ENCODE peak calls at places on chromosome 15, in nine cellular contexts. B is effector memory CD4-positive, alpha-beta T cell; Y is foreskin fibroblast; C is Caco-2; X is astrocyte of the cerebellum; V is adipocyte; P is tibial nerve; L is heart right ventricle; H is SK-N-SH. U is an unnamed sample.

GRCh38 chr15:48899793-48900192 is 21.9 kb downstream of the EID1 start:
- DNase-seq in B (no peak), Y (no peak), C (no peak), X (no peak), V (no peak), P (no peak), L (no peak), H (no peak), U (peak)

GRCh38 chr15:78440375-78441373 is 2.7 kb downstream of the IREB2 start:
- DNase-seq in B (no peak), Y (no peak), C (no peak), X (no peak), V (peak), P (no peak), L (no peak), H (no peak), U (no peak)

GRCh38 chr15:93072440-93073394 is 16.3 kb downstream of the RGMA start:
- DNase-seq in B (no peak), Y (peak), C (peak), X (peak), V (peak), P (peak), L (peak), H (peak), U (peak)

GRCh38 chr15:70180186-70180875 is 82.6 kb upstream of the TLE3 start:
- DNase-seq in B (no peak), Y (no peak), C (no peak), X (no peak), V (no peak), P (no peak), L (no peak), H (no peak), U (no peak)

GRCh38 chr15:23823508-23823907 is 136.4 kb upstream of the NDN start:
- DNase-seq in B (no peak), Y (no peak), C (no peak), X (no peak), V (no peak), P (no peak), L (no peak), H (no peak), U (no peak)

GRCh38 chr15:41940441-41940857 is 31.9 kb downstream of the EHD4 start:
- DNase-seq in B (peak), Y (peak), C (no peak), X (no peak), V (peak), P (no peak), L (no peak), H (no peak), U (peak)

GRCh38 chr15:60004019-60004845 is at the start of gene FOXB1:
- DNase-seq in B (no peak), Y (no peak), C (no peak), X (no peak), V (no peak), P (no peak), L (no peak), H (peak), U (no peak)

GRCh38 chr15:78873796-78874761 is 1.4 kb downstream of the MORF4L1 start:
- DNase-seq in B (peak), Y (peak), C (no peak), X (no peak), V (peak), P (no peak), L (peak), H (no peak), U (no peak)

GRCh38 chr15:91291673-91292072 is 191.6 kb downstream of the SV2B start:
- DNase-seq in B (no peak), Y (no peak), C (no peak), X (no peak), V (no peak), P (no peak), L (no peak), H (peak), U (peak)

GRCh38 chr15:70160267-70160666 is 62.5 kb upstream of the TLE3 start:
- DNase-seq in B (no peak), Y (peak), C (no peak), X (no peak), V (no peak), P (no peak), L (no peak), H (no peak), U (peak)

GRCh38 chr15:40844543-40844981 is 714 bp downstream of the SPINT1 start:
- DNase-seq in B (no peak), Y (no peak), C (no peak), X (no peak), V (peak), P (no peak), L (peak), H (peak), U (no peak)

GRCh38 chr15:69415381-69415780 is 1.2 kb downstream of the KIF23 start:
- DNase-seq in B (no peak), Y (no peak), C (no peak), X (no peak), V (peak), P (no peak), L (no peak), H (no peak), U (no peak)

GRCh38 chr15:78004919-78005634 is 72.4 kb downstream of the TBC1D2B start:
- DNase-seq in B (no peak), Y (peak), C (no peak), X (peak), V (peak), P (peak), L (peak), H (peak), U (peak)

GRCh38 chr15:25251700-25252390 is 187.0 kb downstream of the UBE3A start:
- DNase-seq in B (no peak), Y (no peak), C (peak), X (no peak), V (no peak), P (no peak), L (no peak), H (no peak), U (no peak)

GRCh38 chr15:61084944-61085367 is 144.1 kb downstream of the RORA start:
- DNase-seq in B (no peak), Y (no peak), C (no peak), X (no peak), V (no peak), P (no peak), L (peak), H (peak), U (no peak)

GRCh38 chr15:71885390-71885789 is 75.0 kb downstream of the NR2E3 start:
- DNase-seq in B (no peak), Y (no peak), C (no peak), X (no peak), V (no peak), P (no peak), L (no peak), H (no peak), U (no peak)

GRCh38 chr15:85730001-85730820 is 64.5 kb downstream of the KLHL25 start:
- DNase-seq in B (no peak), Y (peak), C (no peak), X (peak), V (peak), P (no peak), L (no peak), H (peak), U (peak)

GRCh38 chr15:38768970-38769369 is 204.4 kb upstream of the RASGRP1 start:
- DNase-seq in B (no peak), Y (no peak), C (no peak), X (no peak), V (no peak), P (peak), L (no peak), H (no peak), U (peak)

GRCh38 chr15:71435552-71435951 is 320.3 kb downstream of the THSD4 start:
- DNase-seq in B (no peak), Y (no peak), C (no peak), X (no peak), V (no peak), P (no peak), L (no peak), H (no peak), U (no peak)

GRCh38 chr15:66725468-66725785 is 23.4 kb downstream of the SMAD6 start:
- DNase-seq in B (no peak), Y (no peak), C (no peak), X (no peak), V (peak), P (no peak), L (no peak), H (no peak), U (no peak)

GRCh38 chr15:66724732-66725467 is 22.9 kb downstream of the SMAD6 start:
- DNase-seq in B (no peak), Y (peak), C (no peak), X (no peak), V (peak), P (no peak), L (no peak), H (peak), U (no peak)

GRCh38 chr15:66733976-66734375 is 31.9 kb downstream of the SMAD6 start:
- DNase-seq in B (no peak), Y (no peak), C (no peak), X (no peak), V (no peak), P (no peak), L (no peak), H (no peak), U (no peak)

GRCh38 chr15:66730168-66731014 is 28.4 kb downstream of the SMAD6 start:
- DNase-seq in B (no peak), Y (peak), C (no peak), X (no peak), V (peak), P (no peak), L (no peak), H (no peak), U (peak)

DNA sequence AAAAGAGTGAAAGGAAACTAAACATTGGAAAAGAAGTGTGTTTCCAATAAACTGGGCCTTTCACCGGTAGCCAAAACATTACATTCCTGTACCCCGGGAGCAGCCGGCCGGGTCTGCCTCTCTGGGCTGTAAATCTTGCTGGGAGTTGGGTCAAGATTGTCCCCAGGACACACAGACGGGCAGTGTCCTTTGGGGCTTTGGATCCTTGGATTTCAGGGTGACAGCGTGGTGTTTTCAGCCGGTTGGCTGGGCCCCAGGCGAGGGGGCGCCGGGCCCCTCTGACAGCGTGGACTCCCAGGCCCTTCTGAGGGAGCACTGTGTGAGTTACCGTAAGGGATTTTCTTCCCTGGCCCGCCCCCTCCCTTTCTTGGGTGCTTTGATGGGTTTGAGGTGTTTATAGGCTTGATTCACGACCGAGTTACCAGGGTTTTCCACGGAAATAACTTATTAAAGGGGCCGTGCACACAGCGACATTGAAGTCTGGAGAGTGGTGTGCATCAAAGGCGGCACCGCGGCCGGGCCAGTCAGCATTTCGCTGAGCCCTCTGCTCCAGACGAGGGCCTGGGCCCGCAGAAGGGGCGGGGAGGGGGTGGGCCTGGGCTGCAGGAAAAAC is 27.4 kb downstream of the SMAD6 start:
- DNase-seq in B (no peak), Y (peak), C (no peak), X (no peak), V (peak), P (no peak), L (no peak), H (no peak), U (no peak)
- H3K4me3 ChIP-seq in B (no peak), Y (peak), C (no peak), X (no peak), V (peak), P (peak), L (no peak), H (no peak), U (no peak)

GRCh38 chr15:98549003-98549402 is 99.3 kb upstream of the IGF1R start:
- DNase-seq in B (no peak), Y (no peak), C (no peak), X (no peak), V (no peak), P (no peak), L (no peak), H (no peak), U (no peak)
- H3K4me3 ChIP-seq in B (peak), Y (peak), C (no peak), X (peak), V (peak), P (peak), L (peak), H (peak), U (peak)

GRCh38 chr15:51752918-51753317 is 1.5 kb downstream of the TMOD2 start:
- DNase-seq in B (no peak), Y (no peak), C (no peak), X (no peak), V (no peak), P (no peak), L (no peak), H (no peak), U (no peak)
- H3K4me3 ChIP-seq in B (no peak), Y (no peak), C (no peak), X (no peak), V (no peak), P (peak), L (no peak), H (no peak), U (no peak)

GRCh38 chr15:89363770-89364169 is 29.1 kb upstream of the POLG start:
- DNase-seq in B (no peak), Y (no peak), C (no peak), X (no peak), V (no peak), P (no peak), L (no peak), H (no peak), U (no peak)
- H3K4me3 ChIP-seq in B (no peak), Y (no peak), C (no peak), X (no peak), V (no peak), P (no peak), L (no peak), H (no peak), U (no peak)

GRCh38 chr15:75649848-75650247 is 2.1 kb downstream of the SNX33 start:
- DNase-seq in B (no peak), Y (no peak), C (no peak), X (no peak), V (no peak), P (no peak), L (no peak), H (no peak), U (no peak)

GRCh38 chr15:75651810-75652543 is 4.3 kb downstream of the SNX33 start:
- DNase-seq in B (no peak), Y (no peak), C (no peak), X (no peak), V (no peak), P (no peak), L (no peak), H (no peak), U (no peak)

GRCh38 chr15:75653347-75653913 is 5.7 kb downstream of the SNX33 start:
- DNase-seq in B (no peak), Y (no peak), C (no peak), X (no peak), V (no peak), P (no peak), L (no peak), H (no peak), U (no peak)

GRCh38 chr15:75649045-75649761 is 1.5 kb downstream of the SNX33 start:
- DNase-seq in B (no peak), Y (no peak), C (no peak), X (no peak), V (no peak), P (no peak), L (no peak), H (no peak), U (no peak)

GRCh38 chr15:75650908-75651809 is 3.4 kb downstream of the SNX33 start:
- DNase-seq in B (no peak), Y (peak), C (no peak), X (no peak), V (no peak), P (no peak), L (peak), H (no peak), U (no peak)
- H3K4me3 ChIP-seq in B (no peak), Y (peak), C (no peak), X (peak), V (peak), P (peak), L (peak), H (peak), U (peak)

GRCh38 chr15:31360158-31360561 is 33.5 kb downstream of the KLF13 start:
- DNase-seq in B (no peak), Y (no peak), C (no peak), X (no peak), V (no peak), P (no peak), L (no peak), H (no peak), U (no peak)
- H3K4me3 ChIP-seq in B (peak), Y (no peak), C (no peak), X (no peak), V (no peak), P (no peak), L (no peak), H (no peak), U (no peak)

GRCh38 chr15:64521201-64521600 is 60.8 kb downstream of the ZNF609 start:
- DNase-seq in B (no peak), Y (no peak), C (no peak), X (no peak), V (no peak), P (no peak), L (no peak), H (no peak), U (peak)
- H3K4me3 ChIP-seq in B (no peak), Y (no peak), C (no peak), X (no peak), V (no peak), P (no peak), L (no peak), H (no peak), U (no peak)

U was measured in bronchial epithelial cell.